ENCODE peak calls at places on chromosomes 11 and 22, in five cellular contexts. T, J, E, U and P are unnamed samples.

GRCh38 chr22:43923631-43924548 is at the start of gene PNPLA3:
- DNase-seq in U (peak), T (peak), J (peak), E (peak), P (peak)

GRCh38 chr11:68839953-68840641 is 1.6 kb downstream of the CPT1A start:
- DNase-seq in E (peak), J (no peak), U (no peak), T (no peak), P (no peak)

GRCh38 chr22:39514373-39514973 is 5.9 kb upstream of the ATF4 start:
- DNase-seq in U (no peak), T (no peak), J (no peak), E (peak), P (no peak)

GRCh38 chr22:41417622-41418390 is 28.8 kb downstream of the TOB2 start:
- DNase-seq in J (peak), U (no peak), E (no peak), T (no peak), P (peak)

GRCh38 chr11:62151737-62152102 is 27.9 kb downstream of the INCENP start:
- DNase-seq in T (no peak), J (no peak), E (no peak), U (no peak), P (no peak)

GRCh38 chr11:57619331-57619730 is 21.8 kb downstream of the SERPING1 start:
- DNase-seq in E (no peak), J (no peak), U (no peak), T (peak), P (no peak)

GRCh38 chr22:48147404-48147803 is 1385.0 kb downstream of the TBC1D22A start:
- DNase-seq in J (no peak), U (no peak), E (no peak), T (no peak), P (no peak)

GRCh38 chr22:44845796-44846720 is 93.7 kb downstream of the ARHGAP8 start:
- DNase-seq in J (peak), E (no peak), T (no peak), U (no peak), P (no peak)

GRCh38 chr11:126122863-126123262 is 60.2 kb upstream of the CDON start:
- DNase-seq in U (no peak), T (no peak), J (no peak), E (no peak), P (no peak)

GRCh38 chr11:129996113-129996870 is 6.3 kb downstream of the PRDM10 start:
- DNase-seq in T (no peak), J (no peak), U (no peak), E (no peak), P (no peak)

GRCh38 chr22:33853200-33854097 is 66.8 kb downstream of the LARGE1 start:
- DNase-seq in J (peak), T (no peak), E (peak), U (no peak), P (peak)

GRCh38 chr11:41486436-41486835 is 27.0 kb upstream of the LRRC4C start:
- DNase-seq in J (no peak), E (no peak), U (no peak), T (no peak), P (no peak)

GRCh38 chr11:113528982-113529381 is 53.8 kb upstream of the DRD2 start:
- DNase-seq in J (no peak), U (no peak), T (no peak), E (no peak), P (no peak)

GRCh38 chr11:25566298-25567200 is 765.4 kb upstream of the ANO3 start:
- DNase-seq in T (no peak), J (peak), U (no peak), E (no peak), P (no peak)

GRCh38 chr11:93585758-93586157 is 42.6 kb upstream of the SMCO4 start:
- DNase-seq in U (no peak), E (no peak), J (peak), T (no peak), P (no peak)

GRCh38 chr11:35623708-35624168 is 5.5 kb downstream of the FJX1 start:
- DNase-seq in J (no peak), E (no peak), T (no peak), U (no peak), P (no peak)

GRCh38 chr11:1055990-1056771 is 18.5 kb upstream of the MUC2 start:
- DNase-seq in U (no peak), E (no peak), T (no peak), J (peak), P (no peak)

GRCh38 chr11:75275581-75275980 is 35.0 kb downstream of the TPBGL start:
- DNase-seq in U (peak), T (no peak), E (peak), J (peak), P (no peak)

GRCh38 chr11:94739331-94739730 is 28.8 kb upstream of the AMOTL1 start:
- DNase-seq in U (no peak), J (no peak), E (no peak), T (no peak), P (no peak)

GRCh38 chr22:31833930-31834329 is 80.1 kb downstream of the DEPDC5 start:
- DNase-seq in J (no peak), T (no peak), E (no peak), U (no peak), P (no peak)
- TF ChIP-seq CTCF in J (no peak), T (no peak), E (no peak), U (no peak), P (no peak)

DNA sequence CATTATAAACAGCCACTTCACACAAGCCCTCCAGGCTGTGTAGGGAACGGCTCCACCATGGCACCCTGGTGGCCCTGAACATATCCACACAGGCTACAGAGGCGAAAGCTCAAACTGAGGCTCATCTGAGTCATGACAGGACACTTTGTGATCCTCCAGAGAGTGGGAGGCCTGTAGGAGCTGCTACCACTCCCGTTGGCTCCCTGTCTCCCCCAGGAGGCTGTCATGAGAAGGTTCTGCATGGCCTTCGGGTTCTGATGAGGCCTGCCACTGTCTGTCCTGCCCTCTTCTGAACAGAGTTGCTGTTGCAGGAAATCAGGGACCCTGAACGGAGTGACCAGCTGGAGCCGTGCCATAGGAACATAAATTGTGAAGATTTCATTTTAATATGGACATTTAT is 23.8 kb upstream of the ALDH3B2 start:
- DNase-seq in J (no peak), T (peak), E (no peak), U (no peak), P (no peak)
- TF ChIP-seq CTCF in J (no peak), T (peak), E (no peak), U (no peak), P (peak)

GRCh38 chr11:13721760-13722159 is 53.3 kb downstream of the FAR1 start:
- DNase-seq in T (no peak), U (no peak), E (no peak), J (no peak), P (no peak)
- TF ChIP-seq CTCF in T (no peak), U (no peak), E (no peak), J (no peak), P (no peak)

GRCh38 chr11:83610996-83611395 is 324.8 kb upstream of the CCDC90B start:
- DNase-seq in E (no peak), U (no peak), J (no peak), T (no peak), P (no peak)

GRCh38 chr11:83612891-83613766 is 327.0 kb upstream of the CCDC90B start:
- DNase-seq in T (no peak), E (no peak), J (no peak), U (no peak), P (no peak)

GRCh38 chr11:83609181-83609580 is 323.0 kb upstream of the CCDC90B start:
- DNase-seq in T (no peak), U (no peak), E (no peak), J (no peak), P (no peak)

GRCh38 chr11:83613767-83614121 is 327.6 kb upstream of the CCDC90B start:
- DNase-seq in E (no peak), U (no peak), J (no peak), T (no peak), P (no peak)

DNA sequence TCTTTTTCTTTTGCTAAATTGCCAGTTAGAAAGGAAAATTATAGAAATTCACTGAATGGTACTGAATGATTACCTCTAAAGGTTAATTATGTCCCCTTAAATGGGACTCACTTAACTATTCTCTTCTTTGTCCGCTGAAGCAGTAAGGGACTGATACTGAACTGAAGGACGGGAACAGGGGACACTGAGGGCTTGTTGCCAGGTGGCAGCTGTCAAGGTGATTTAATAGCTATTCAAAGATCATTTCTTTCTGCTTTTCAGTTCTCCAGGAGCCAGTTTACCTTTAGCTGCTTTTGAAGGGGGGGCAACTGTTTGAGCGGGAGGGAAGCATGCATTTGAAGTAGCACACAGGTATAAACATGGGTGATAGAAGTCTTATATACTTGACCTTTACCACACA is 325.4 kb upstream of the CCDC90B start:
- DNase-seq in J (no peak), U (no peak), E (no peak), T (no peak), P (no peak)
- TF ChIP-seq CTCF in J (no peak), U (no peak), E (no peak), T (no peak), P (no peak)

GRCh38 chr22:20086101-20086599 is 6.1 kb downstream of the DGCR8 start:
- DNase-seq in U (no peak), T (no peak), J (no peak), E (no peak), P (no peak)

GRCh38 chr22:20083157-20083890 is 3.3 kb downstream of the DGCR8 start:
- DNase-seq in U (no peak), J (no peak), T (no peak), E (no peak), P (no peak)

GRCh38 chr22:20083891-20084546 is 4.0 kb downstream of the DGCR8 start:
- DNase-seq in U (no peak), E (no peak), T (no peak), J (no peak), P (no peak)

GRCh38 chr22:20085651-20086050 is 5.6 kb downstream of the DGCR8 start:
- DNase-seq in J (no peak), U (no peak), T (no peak), E (no peak), P (no peak)

GRCh38 chr22:20084547-20085413 is 4.7 kb downstream of the DGCR8 start:
- DNase-seq in J (peak), T (no peak), E (no peak), U (no peak), P (no peak)
- TF ChIP-seq CTCF in J (peak), T (no peak), E (peak), U (no peak), P (peak)

DNA sequence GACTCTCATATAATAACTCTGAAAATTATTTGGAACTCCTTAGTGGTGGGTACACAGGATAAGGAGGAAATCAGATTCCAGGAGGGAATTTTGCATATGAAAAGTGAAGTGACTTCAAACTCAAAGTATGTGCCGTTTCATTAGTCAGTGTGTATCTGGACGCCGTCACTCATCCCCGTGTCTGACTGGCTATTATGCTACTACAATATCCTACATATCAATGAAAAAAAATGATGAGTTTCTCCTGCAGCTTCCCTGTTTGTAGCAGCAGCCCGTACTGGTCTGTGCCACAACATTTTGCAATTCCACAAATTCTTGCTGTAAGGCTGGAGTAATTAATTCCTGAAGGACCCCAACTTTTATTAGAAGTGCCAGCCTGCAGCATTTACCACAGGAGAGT is 16.5 kb downstream of the WT1 start:
- DNase-seq in U (no peak), T (no peak), J (no peak), E (no peak), P (no peak)
- TF ChIP-seq CTCF in U (no peak), T (no peak), J (no peak), E (no peak), P (no peak)